ENCODE peak calls at places on chromosomes 5 and 9, in ten cellular contexts. One of them, this sample, is unnamed.
A peak's percentile ranks its signal among the peaks of the same experiment; 100 is the strongest.

GRCh38 chr5:73438048-73438896 is 10.3 kb downstream of the FOXD1 start:
- DNase-seq in NB4: no peak
- DNase-seq in GM12878: no peak
- DNase-seq in dorsolateral prefrontal cortex: no peak
- DNase-seq in gastrocnemius medialis: no peak
- DNase-seq in GM12865: no peak
- DNase-seq in right atrium auricular region: no peak
- DNase-seq in HL-60: no peak
- DNase-seq in A673: no peak
- DNase-seq in coronary artery: no peak
- DNase-seq in this sample: no peak

GRCh38 chr5:87411586-87412416 is 929 bp downstream of the CCNH start:
- DNase-seq in NB4: peak; percentile 65
- DNase-seq in GM12878: no peak
- DNase-seq in dorsolateral prefrontal cortex: peak; percentile 15
- DNase-seq in gastrocnemius medialis: peak; percentile 43
- DNase-seq in GM12865: peak; percentile 33
- DNase-seq in right atrium auricular region: peak; percentile 64
- DNase-seq in HL-60: peak; percentile 42
- DNase-seq in A673: peak; percentile 21
- DNase-seq in coronary artery: peak; percentile 72
- DNase-seq in this sample: no peak

GRCh38 chr5:72410896-72411295 is 90.7 kb downstream of the PTCD2 start:
- DNase-seq in NB4: no peak
- DNase-seq in GM12878: no peak
- DNase-seq in dorsolateral prefrontal cortex: no peak
- DNase-seq in gastrocnemius medialis: no peak
- DNase-seq in GM12865: no peak
- DNase-seq in right atrium auricular region: no peak
- DNase-seq in HL-60: no peak
- DNase-seq in A673: no peak
- DNase-seq in coronary artery: no peak
- DNase-seq in this sample: no peak

GRCh38 chr9:98054376-98054951 is 2.1 kb upstream of the NANS start:
- DNase-seq in NB4: no peak
- DNase-seq in GM12878: no peak
- DNase-seq in dorsolateral prefrontal cortex: no peak
- DNase-seq in gastrocnemius medialis: no peak
- DNase-seq in GM12865: peak; percentile 30
- DNase-seq in right atrium auricular region: no peak
- DNase-seq in HL-60: no peak
- DNase-seq in A673: no peak
- DNase-seq in coronary artery: no peak
- DNase-seq in this sample: no peak

GRCh38 chr9:4366649-4367330 is 66.9 kb upstream of the GLIS3 start:
- DNase-seq in NB4: peak; percentile 75
- DNase-seq in GM12878: no peak
- DNase-seq in dorsolateral prefrontal cortex: peak; percentile 47
- DNase-seq in gastrocnemius medialis: peak; percentile 14
- DNase-seq in GM12865: peak; percentile 56
- DNase-seq in right atrium auricular region: no peak
- DNase-seq in HL-60: peak; percentile 28
- DNase-seq in A673: peak; percentile 65
- DNase-seq in coronary artery: no peak
- DNase-seq in this sample: no peak

GRCh38 chr9:133371261-133371711 is 4.6 kb downstream of the SURF4 start:
- DNase-seq in NB4: peak; percentile 59
- DNase-seq in GM12878: no peak
- DNase-seq in dorsolateral prefrontal cortex: no peak
- DNase-seq in gastrocnemius medialis: no peak
- DNase-seq in GM12865: no peak
- DNase-seq in right atrium auricular region: no peak
- DNase-seq in HL-60: peak; percentile 46
- DNase-seq in A673: no peak
- DNase-seq in coronary artery: no peak
- DNase-seq in this sample: no peak

GRCh38 chr5:97094579-97095317 is 47.7 kb downstream of the LIX1 start:
- DNase-seq in NB4: no peak
- DNase-seq in GM12878: peak; percentile 86
- DNase-seq in dorsolateral prefrontal cortex: no peak
- DNase-seq in gastrocnemius medialis: no peak
- DNase-seq in GM12865: peak; percentile 87
- DNase-seq in right atrium auricular region: no peak
- DNase-seq in HL-60: no peak
- DNase-seq in A673: no peak
- DNase-seq in coronary artery: no peak
- DNase-seq in this sample: peak; percentile 65

GRCh38 chr9:36136277-36136893 is at the start of gene GLIPR2:
- DNase-seq in NB4: peak; percentile 77
- DNase-seq in GM12878: no peak
- DNase-seq in dorsolateral prefrontal cortex: peak; percentile 80
- DNase-seq in gastrocnemius medialis: peak; percentile 57
- DNase-seq in GM12865: peak; percentile 79
- DNase-seq in right atrium auricular region: no peak
- DNase-seq in HL-60: peak; percentile 72
- DNase-seq in A673: peak; percentile 71
- DNase-seq in coronary artery: peak; percentile 84
- DNase-seq in this sample: no peak

GRCh38 chr5:172806897-172807672 is 27.0 kb upstream of the ERGIC1 start:
- DNase-seq in NB4: peak; percentile 87
- DNase-seq in GM12878: peak; percentile 81
- DNase-seq in dorsolateral prefrontal cortex: peak; percentile 24
- DNase-seq in gastrocnemius medialis: peak; percentile 75
- DNase-seq in GM12865: peak; percentile 95
- DNase-seq in right atrium auricular region: peak; percentile 94
- DNase-seq in HL-60: peak; percentile 77
- DNase-seq in A673: no peak
- DNase-seq in coronary artery: no peak
- DNase-seq in this sample: peak; percentile 78

GRCh38 chr9:93247099-93247865 is 63.3 kb downstream of the WNK2 start:
- DNase-seq in NB4: no peak
- DNase-seq in GM12878: no peak
- DNase-seq in dorsolateral prefrontal cortex: no peak
- DNase-seq in gastrocnemius medialis: no peak
- DNase-seq in GM12865: no peak
- DNase-seq in right atrium auricular region: no peak
- DNase-seq in HL-60: no peak
- DNase-seq in A673: no peak
- DNase-seq in coronary artery: no peak
- DNase-seq in this sample: no peak

GRCh38 chr5:150448353-150448752 is 1.2 kb downstream of the RPS14 start:
- DNase-seq in NB4: no peak
- DNase-seq in GM12878: no peak
- DNase-seq in dorsolateral prefrontal cortex: no peak
- DNase-seq in gastrocnemius medialis: no peak
- DNase-seq in GM12865: peak; percentile 37
- DNase-seq in right atrium auricular region: no peak
- DNase-seq in HL-60: no peak
- DNase-seq in A673: no peak
- DNase-seq in coronary artery: no peak
- DNase-seq in this sample: no peak

GRCh38 chr9:135106551-135107270 is 19.2 kb downstream of the OLFM1 start:
- DNase-seq in NB4: no peak
- DNase-seq in GM12878: no peak
- DNase-seq in dorsolateral prefrontal cortex: no peak
- DNase-seq in gastrocnemius medialis: no peak
- DNase-seq in GM12865: no peak
- DNase-seq in right atrium auricular region: no peak
- DNase-seq in HL-60: no peak
- DNase-seq in A673: no peak
- DNase-seq in coronary artery: no peak
- DNase-seq in this sample: no peak

GRCh38 chr5:50969207-50970145 is 303.0 kb downstream of the PARP8 start:
- DNase-seq in NB4: no peak
- DNase-seq in GM12878: no peak
- DNase-seq in dorsolateral prefrontal cortex: no peak
- DNase-seq in gastrocnemius medialis: no peak
- DNase-seq in GM12865: no peak
- DNase-seq in right atrium auricular region: no peak
- DNase-seq in HL-60: no peak
- DNase-seq in A673: peak; percentile 28
- DNase-seq in coronary artery: no peak
- DNase-seq in this sample: no peak

GRCh38 chr5:139877129-139877597 is 81.6 kb downstream of the PSD2 start:
- DNase-seq in NB4: no peak
- DNase-seq in GM12878: no peak
- DNase-seq in dorsolateral prefrontal cortex: no peak
- DNase-seq in gastrocnemius medialis: no peak
- DNase-seq in GM12865: no peak
- DNase-seq in right atrium auricular region: no peak
- DNase-seq in HL-60: no peak
- DNase-seq in A673: no peak
- DNase-seq in coronary artery: no peak
- DNase-seq in this sample: no peak

GRCh38 chr9:83957029-83957513 is 22.9 kb downstream of the HNRNPK start:
- DNase-seq in NB4: no peak
- DNase-seq in GM12878: no peak
- DNase-seq in dorsolateral prefrontal cortex: no peak
- DNase-seq in gastrocnemius medialis: no peak
- DNase-seq in GM12865: no peak
- DNase-seq in right atrium auricular region: no peak
- DNase-seq in HL-60: no peak
- DNase-seq in A673: no peak
- DNase-seq in coronary artery: no peak
- DNase-seq in this sample: no peak

GRCh38 chr5:155655569-155655968 is 642.0 kb downstream of the KIF4B start:
- DNase-seq in NB4: no peak
- DNase-seq in GM12878: no peak
- DNase-seq in dorsolateral prefrontal cortex: no peak
- DNase-seq in gastrocnemius medialis: no peak
- DNase-seq in GM12865: no peak
- DNase-seq in right atrium auricular region: no peak
- DNase-seq in HL-60: no peak
- DNase-seq in A673: no peak
- DNase-seq in coronary artery: no peak
- DNase-seq in this sample: no peak

GRCh38 chr9:124870723-124871122 is 8.8 kb downstream of the ARPC5L start:
- DNase-seq in NB4: no peak
- DNase-seq in GM12878: no peak
- DNase-seq in dorsolateral prefrontal cortex: no peak
- DNase-seq in gastrocnemius medialis: no peak
- DNase-seq in GM12865: peak; percentile 38
- DNase-seq in right atrium auricular region: no peak
- DNase-seq in HL-60: peak; percentile 13
- DNase-seq in A673: no peak
- DNase-seq in coronary artery: peak; percentile 70
- DNase-seq in this sample: no peak

GRCh38 chr5:159873680-159874079 is 42.6 kb upstream of the ADRA1B start:
- DNase-seq in NB4: no peak
- DNase-seq in GM12878: no peak
- DNase-seq in dorsolateral prefrontal cortex: no peak
- DNase-seq in gastrocnemius medialis: no peak
- DNase-seq in GM12865: no peak
- DNase-seq in right atrium auricular region: no peak
- DNase-seq in HL-60: no peak
- DNase-seq in A673: no peak
- DNase-seq in coronary artery: no peak
- DNase-seq in this sample: no peak
- H3K4me3 ChIP-seq in NB4: no peak overlapping the region
- H3K4me3 ChIP-seq in GM12878: no peak overlapping the region
- H3K4me3 ChIP-seq in dorsolateral prefrontal cortex: no peak overlapping the region
- H3K4me3 ChIP-seq in gastrocnemius medialis: no peak overlapping the region
- H3K4me3 ChIP-seq in GM12865: no peak overlapping the region
- H3K4me3 ChIP-seq in right atrium auricular region: no peak overlapping the region
- H3K4me3 ChIP-seq in HL-60: no peak overlapping the region
- H3K4me3 ChIP-seq in A673: no peak overlapping the region
- H3K4me3 ChIP-seq in coronary artery: no peak overlapping the region
- H3K4me3 ChIP-seq in this sample: no peak overlapping the region

DNA sequence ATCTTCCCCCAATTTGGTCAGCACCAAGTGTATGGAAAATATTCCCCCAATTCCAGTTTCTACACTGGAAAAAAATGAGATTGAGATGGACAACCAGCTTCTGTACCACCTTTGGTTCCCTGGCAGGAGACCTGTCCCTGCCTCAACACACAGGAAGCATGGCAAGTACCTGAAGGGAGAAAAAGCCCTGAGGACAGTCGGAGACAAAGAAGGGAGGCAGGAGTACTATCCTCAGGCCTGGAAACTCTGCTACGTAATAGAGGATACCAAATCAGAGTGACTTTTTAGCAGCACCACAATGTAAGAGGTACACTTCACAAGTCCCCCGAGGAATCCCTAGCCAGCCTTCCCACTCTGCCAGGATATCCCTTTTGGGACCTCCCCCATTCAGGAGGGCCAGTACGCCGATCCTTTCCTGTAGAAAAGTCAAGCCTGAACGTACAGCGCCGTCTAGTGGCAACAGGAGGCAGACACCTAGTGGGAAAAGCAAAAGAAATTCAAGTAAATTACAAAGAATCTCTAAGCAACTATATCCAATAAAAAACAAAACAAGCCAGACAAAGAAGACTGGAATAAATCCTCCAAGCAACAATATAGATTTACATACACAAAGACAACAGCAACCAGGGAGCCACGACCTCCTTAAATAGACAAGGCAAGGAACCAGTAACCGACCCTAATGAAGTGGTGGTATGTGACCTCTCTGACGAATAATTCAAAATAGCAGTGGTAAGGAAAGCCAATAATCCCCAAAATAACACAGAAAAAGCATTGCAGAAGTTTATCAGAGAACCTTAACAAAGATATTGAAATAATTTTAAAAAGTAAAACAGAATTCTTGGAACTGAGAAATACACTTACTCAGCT is 63.3 kb upstream of the SLCO6A1 start:
- DNase-seq in NB4: peak; percentile 41
- DNase-seq in GM12878: no peak
- DNase-seq in dorsolateral prefrontal cortex: no peak
- DNase-seq in gastrocnemius medialis: no peak
- DNase-seq in GM12865: peak; percentile 57
- DNase-seq in right atrium auricular region: no peak
- DNase-seq in HL-60: peak; percentile 3
- DNase-seq in A673: peak; percentile 72
- DNase-seq in coronary artery: no peak
- DNase-seq in this sample: peak; percentile 4
- TF ChIP-seq CTCF in NB4: peak; percentile 89
- TF ChIP-seq CTCF in GM12878: peak; percentile 60
- TF ChIP-seq CTCF in dorsolateral prefrontal cortex: no peak
- TF ChIP-seq CTCF in gastrocnemius medialis: no peak
- TF ChIP-seq CTCF in GM12865: peak; percentile 93
- TF ChIP-seq CTCF in right atrium auricular region: peak; percentile 66
- TF ChIP-seq CTCF in HL-60: peak; percentile 7
- TF ChIP-seq CTCF in A673: peak; percentile 94
- TF ChIP-seq CTCF in coronary artery: no peak
- TF ChIP-seq CTCF in this sample: peak; percentile 94

GRCh38 chr5:134552301-134552700 is 26.8 kb downstream of the JADE2 start:
- DNase-seq in NB4: no peak
- DNase-seq in GM12878: no peak
- DNase-seq in dorsolateral prefrontal cortex: no peak
- DNase-seq in gastrocnemius medialis: peak; percentile 35
- DNase-seq in GM12865: no peak
- DNase-seq in right atrium auricular region: peak; percentile 97
- DNase-seq in HL-60: no peak
- DNase-seq in A673: no peak
- DNase-seq in coronary artery: peak; percentile 95
- DNase-seq in this sample: no peak
- H3K4me3 ChIP-seq in NB4: no peak overlapping the region
- H3K4me3 ChIP-seq in GM12878: no peak overlapping the region
- H3K4me3 ChIP-seq in dorsolateral prefrontal cortex: no peak overlapping the region
- H3K4me3 ChIP-seq in gastrocnemius medialis: no peak overlapping the region
- H3K4me3 ChIP-seq in GM12865: no peak overlapping the region
- H3K4me3 ChIP-seq in right atrium auricular region: no peak overlapping the region
- H3K4me3 ChIP-seq in HL-60: no peak overlapping the region
- H3K4me3 ChIP-seq in A673: no peak overlapping the region
- H3K4me3 ChIP-seq in coronary artery: peak overlapping the region; percentile 34
- H3K4me3 ChIP-seq in this sample: no peak overlapping the region

GRCh38 chr5:55226934-55227737 is at the start of gene MCIDAS:
- DNase-seq in NB4: peak; percentile 79
- DNase-seq in GM12878: no peak
- DNase-seq in dorsolateral prefrontal cortex: no peak
- DNase-seq in gastrocnemius medialis: no peak
- DNase-seq in GM12865: peak; percentile 60
- DNase-seq in right atrium auricular region: no peak
- DNase-seq in HL-60: no peak
- DNase-seq in A673: peak; percentile 80
- DNase-seq in coronary artery: no peak
- DNase-seq in this sample: no peak
- TF ChIP-seq CTCF in NB4: no peak
- TF ChIP-seq CTCF in GM12878: peak; percentile 18
- TF ChIP-seq CTCF in dorsolateral prefrontal cortex: no peak
- TF ChIP-seq CTCF in gastrocnemius medialis: peak; percentile 17
- TF ChIP-seq CTCF in GM12865: no peak
- TF ChIP-seq CTCF in right atrium auricular region: no peak
- TF ChIP-seq CTCF in HL-60: no peak
- TF ChIP-seq CTCF in A673: no peak
- TF ChIP-seq CTCF in coronary artery: no peak
- TF ChIP-seq CTCF in this sample: peak; percentile 15

This sample was measured in GM12864.